ENCODE peak calls at places on chromosomes 5 and 9, in five cellular contexts. B is GM23338; R is heart right ventricle; V is stomach; P is CD4-positive, CD25-positive, alpha-beta regulatory T cell. F is an unnamed sample.

GRCh38 chr9:36163840-36164175 is 5.4 kb upstream of the CCIN start:
- DNase-seq in B (no peak), R (no peak), V (no peak), P (no peak), F (no peak)

GRCh38 chr5:113358696-113359095 is 76.1 kb downstream of the TSSK1B start:
- DNase-seq in B (no peak), R (no peak), V (no peak), P (no peak), F (no peak)

GRCh38 chr5:78916044-78916443 is 69.1 kb downstream of the ARSB start:
- DNase-seq in B (no peak), R (no peak), V (no peak), P (no peak), F (no peak)

GRCh38 chr9:7095054-7095453 is 337.3 kb downstream of the KDM4C start:
- DNase-seq in B (no peak), R (no peak), V (no peak), P (no peak), F (no peak)

GRCh38 chr5:142017832-142018427 is 5.1 kb upstream of the GNPDA1 start:
- DNase-seq in B (no peak), R (no peak), V (no peak), P (no peak), F (no peak)

GRCh38 chr9:118446962-118447490 is 742.8 kb downstream of the TLR4 start:
- DNase-seq in B (no peak), R (no peak), V (no peak), P (no peak), F (no peak)

GRCh38 chr9:102922526-102922925 is 72.6 kb upstream of the CYLC2 start:
- DNase-seq in B (no peak), R (no peak), V (no peak), P (no peak), F (no peak)

GRCh38 chr9:7489018-7489417 is 310.6 kb downstream of the DMAC1 start:
- DNase-seq in B (no peak), R (peak), V (no peak), P (no peak), F (no peak)

GRCh38 chr5:65737842-65738241 is 15.8 kb downstream of the NLN start:
- DNase-seq in B (no peak), R (no peak), V (no peak), P (no peak), F (no peak)

GRCh38 chr5:19855929-19856328 is 132.1 kb downstream of the CDH18 start:
- DNase-seq in B (no peak), R (no peak), V (no peak), P (no peak), F (no peak)

GRCh38 chr5:143002459-143003327 is 232.5 kb downstream of the ARHGAP26 start:
- DNase-seq in B (peak), R (no peak), V (peak), P (peak), F (peak)

GRCh38 chr5:38369692-38370091 is 111.3 kb downstream of the EGFLAM start:
- DNase-seq in B (no peak), R (no peak), V (no peak), P (no peak), F (no peak)

GRCh38 chr9:107653263-107653821 is 163.8 kb upstream of the KLF4 start:
- DNase-seq in B (no peak), R (peak), V (no peak), P (no peak), F (no peak)

GRCh38 chr5:148844433-148845279 is 18.2 kb downstream of the ADRB2 start:
- DNase-seq in B (peak), R (no peak), V (no peak), P (no peak), F (no peak)

GRCh38 chr9:81628897-81629296 is 60.5 kb downstream of the TLE1 start:
- DNase-seq in B (no peak), R (no peak), V (no peak), P (no peak), F (no peak)

GRCh38 chr9:36136277-36136893 is at the start of gene GLIPR2:
- DNase-seq in B (peak), R (peak), V (peak), P (peak), F (no peak)

GRCh38 chr5:108801776-108802175 is 54.1 kb downstream of the FER start:
- DNase-seq in B (no peak), R (no peak), V (no peak), P (no peak), F (no peak)

GRCh38 chr9:132582276-132582785 is at the start of gene BARHL1:
- DNase-seq in B (no peak), R (no peak), V (no peak), P (no peak), F (no peak)

GRCh38 chr5:115398726-115399125 is 102.3 kb upstream of the CCDC112 start:
- DNase-seq in B (no peak), R (no peak), V (no peak), P (no peak), F (no peak)

GRCh38 chr5:142685418-142686209 is at the start of gene FGF1:
- DNase-seq in B (no peak), R (peak), V (no peak), P (no peak), F (no peak)

GRCh38 chr9:14165376-14166035 is 148.4 kb downstream of the NFIB start:
- DNase-seq in B (no peak), R (no peak), V (no peak), P (no peak), F (no peak)

GRCh38 chr5:74636552-74636951 is 4.0 kb downstream of the ENC1 start:
- DNase-seq in B (no peak), R (no peak), V (no peak), P (no peak), F (no peak)

GRCh38 chr5:150070277-150070638 is 16.1 kb downstream of the CSF1R start:
- DNase-seq in B (peak), R (no peak), V (no peak), P (no peak), F (no peak)

GRCh38 chr5:163460562-163461176 is at the start of gene HMMR:
- DNase-seq in B (peak), R (no peak), V (no peak), P (no peak), F (no peak)

GRCh38 chr5:119367502-119368237 is 11.9 kb downstream of the TNFAIP8 start:
- DNase-seq in B (no peak), R (no peak), V (no peak), P (peak), F (no peak)
- H3K4me3 ChIP-seq in B (no peak), R (no peak), V (no peak), P (peak), F (no peak)

GRCh38 chr9:109815366-109815947 is 35.5 kb downstream of the PALM2AKAP2 start:
- DNase-seq in B (no peak), R (no peak), V (no peak), P (no peak), F (no peak)

GRCh38 chr9:109817846-109818472 is 38.0 kb downstream of the PALM2AKAP2 start:
- DNase-seq in B (peak), R (no peak), V (peak), P (peak), F (peak)

GRCh38 chr9:109817146-109817845 is 37.3 kb downstream of the PALM2AKAP2 start:
- DNase-seq in B (no peak), R (no peak), V (no peak), P (no peak), F (no peak)

GRCh38 chr9:109813829-109814228 is 33.8 kb downstream of the PALM2AKAP2 start:
- DNase-seq in B (no peak), R (no peak), V (no peak), P (no peak), F (no peak)

DNA sequence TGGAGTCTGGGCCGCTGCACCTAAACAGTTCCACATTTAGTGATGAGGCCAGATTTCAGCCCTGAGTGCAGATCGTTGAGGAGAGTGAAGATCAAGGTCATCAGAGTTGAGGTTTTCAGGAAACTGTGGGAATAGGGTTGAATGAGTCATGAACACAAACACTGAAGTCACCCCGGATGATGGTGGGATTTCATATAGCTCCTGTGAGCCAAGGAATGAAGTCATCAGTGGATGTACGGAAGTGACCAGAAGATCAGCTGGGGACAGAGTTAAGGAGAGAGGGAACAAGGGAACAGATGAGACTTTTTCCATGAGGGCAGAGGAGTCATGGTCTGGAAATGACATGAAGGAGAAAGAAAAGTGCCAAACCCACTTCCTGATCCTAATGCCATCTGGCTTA is 36.5 kb downstream of the PALM2AKAP2 start:
- DNase-seq in B (no peak), R (no peak), V (no peak), P (no peak), F (no peak)
- H3K4me3 ChIP-seq in B (no peak), R (no peak), V (no peak), P (no peak), F (no peak)

GRCh38 chr9:70814597-70814996 is 306.8 kb downstream of the TRPM3 start:
- DNase-seq in B (peak), R (no peak), V (no peak), P (no peak), F (no peak)

GRCh38 chr9:70816891-70817290 is 304.5 kb downstream of the TRPM3 start:
- DNase-seq in B (no peak), R (no peak), V (no peak), P (no peak), F (no peak)

GRCh38 chr9:70813141-70813540 is 308.3 kb downstream of the TRPM3 start:
- DNase-seq in B (no peak), R (no peak), V (no peak), P (no peak), F (no peak)

GRCh38 chr9:70816316-70816715 is 305.1 kb downstream of the TRPM3 start:
- DNase-seq in B (no peak), R (no peak), V (no peak), P (no peak), F (no peak)

GRCh38 chr9:70817306-70817705 is 304.1 kb downstream of the TRPM3 start:
- DNase-seq in B (no peak), R (no peak), V (no peak), P (no peak), F (no peak)
- H3K4me3 ChIP-seq in B (no peak), R (no peak), V (no peak), P (no peak), F (no peak)

DNA sequence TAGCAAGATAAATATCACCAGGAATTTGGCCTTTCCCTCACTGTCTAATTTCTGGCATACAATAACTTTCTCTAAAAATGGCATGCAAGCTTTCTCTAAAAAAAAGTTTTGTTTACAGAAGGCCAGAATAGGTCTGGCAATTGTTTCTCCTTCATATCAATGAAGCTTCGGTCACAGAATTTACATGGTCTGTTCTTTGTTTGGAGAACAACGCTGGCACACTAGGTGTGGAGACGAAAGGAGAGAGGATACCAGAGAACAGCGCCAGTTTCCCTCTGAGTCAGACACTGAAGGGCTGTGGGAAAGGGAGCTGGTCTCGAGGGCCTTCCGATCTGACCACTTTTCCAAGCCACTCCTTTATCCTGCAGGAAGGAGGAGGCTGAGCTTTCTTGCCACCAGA is 60.1 kb upstream of the ITGA1 start:
- DNase-seq in B (peak), R (no peak), V (peak), P (no peak), F (no peak)
- H3K4me3 ChIP-seq in B (no peak), R (no peak), V (no peak), P (no peak), F (no peak)

GRCh38 chr9:136570916-136571315 is 25.1 kb upstream of the NOTCH1 start:
- DNase-seq in B (no peak), R (peak), V (no peak), P (no peak), F (no peak)

GRCh38 chr9:136572003-136572595 is 26.3 kb upstream of the NOTCH1 start:
- DNase-seq in B (peak), R (peak), V (no peak), P (no peak), F (no peak)

GRCh38 chr9:136571525-136571924 is 25.7 kb upstream of the NOTCH1 start:
- DNase-seq in B (no peak), R (peak), V (no peak), P (no peak), F (no peak)

GRCh38 chr9:136569526-136570148 is 23.8 kb upstream of the NOTCH1 start:
- DNase-seq in B (no peak), R (peak), V (no peak), P (no peak), F (no peak)

DNA sequence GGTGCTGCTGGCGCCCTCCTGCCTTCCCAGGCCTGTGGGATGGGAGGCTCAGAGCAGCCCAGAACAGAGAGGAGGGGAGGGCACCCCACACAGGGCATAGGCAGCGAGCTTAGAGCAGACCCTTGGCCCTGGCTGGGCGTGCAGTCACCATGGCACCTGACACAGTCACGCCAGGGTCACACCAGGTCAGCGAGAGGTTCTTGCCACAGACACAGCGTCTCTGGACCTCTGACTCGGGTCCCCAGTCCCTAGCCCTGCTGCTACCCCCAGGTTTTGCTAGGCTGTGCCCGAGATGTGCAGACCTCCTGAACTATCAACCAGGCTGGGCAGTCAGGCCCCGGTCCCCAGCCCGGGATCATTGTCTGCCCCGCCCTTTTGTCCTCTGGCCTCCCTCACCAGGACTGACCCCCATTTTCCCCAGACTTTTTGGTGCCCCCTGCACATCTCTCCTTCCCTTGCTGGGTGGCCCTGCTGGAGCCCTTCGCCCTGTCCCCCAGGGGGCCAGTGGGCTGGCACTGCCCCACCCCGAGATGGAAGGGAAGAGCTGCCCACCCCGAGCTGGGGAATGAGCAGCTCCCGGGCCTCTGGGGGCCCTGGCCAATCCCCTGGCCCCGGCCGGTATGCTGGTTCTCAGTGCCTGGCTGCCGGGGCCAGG is 24.5 kb upstream of the NOTCH1 start:
- DNase-seq in B (no peak), R (peak), V (no peak), P (no peak), F (no peak)
- H3K4me3 ChIP-seq in B (no peak), R (no peak), V (no peak), P (no peak), F (no peak)

DNA sequence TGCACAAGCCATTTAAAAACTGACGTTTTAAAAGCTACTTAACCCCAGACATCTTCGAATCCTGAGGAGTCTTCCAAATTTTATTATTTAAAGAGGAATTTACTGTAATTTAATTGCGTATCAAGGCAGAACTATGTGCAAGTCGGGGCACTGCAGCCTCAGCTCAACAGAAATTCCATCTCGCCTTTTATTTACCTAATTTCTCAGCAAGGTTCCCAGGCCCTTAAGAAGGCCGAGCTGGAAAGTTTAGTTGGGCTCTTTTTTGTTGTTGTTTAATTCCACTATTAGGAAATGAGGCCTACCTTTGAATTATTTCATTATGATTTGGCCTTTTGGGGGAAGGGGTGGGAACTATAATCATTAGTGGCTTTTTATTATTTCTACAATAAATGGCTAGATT is 20.2 kb downstream of the NR2F1 start:
- DNase-seq in B (peak), R (no peak), V (no peak), P (no peak), F (no peak)
- H3K4me3 ChIP-seq in B (peak), R (no peak), V (no peak), P (no peak), F (peak)